ENCODE peak calls at places on chromosome 4, in six cellular contexts. G, T, F, I, E and R are unnamed samples.

GRCh38 chr4:91113130-91113706 is 986.0 kb downstream of the CCSER1 start:
- DNase-seq in G (no peak), T (no peak), F (peak), I (no peak), E (no peak), R (no peak)

GRCh38 chr4:107552306-107552705 is 167.7 kb downstream of the PAPSS1 start:
- DNase-seq in G (no peak), T (no peak), F (no peak), I (no peak), E (no peak), R (no peak)

GRCh38 chr4:98482847-98483806 is 175.3 kb downstream of the TSPAN5 start:
- DNase-seq in G (no peak), T (no peak), F (no peak), I (no peak), E (no peak), R (no peak)

GRCh38 chr4:1479454-1479853 is 73.2 kb upstream of the NKX1-1 start:
- DNase-seq in G (no peak), T (no peak), F (no peak), I (peak), E (no peak), R (peak)

GRCh38 chr4:42083816-42084215 is 68.6 kb downstream of the BEND4 start:
- DNase-seq in G (no peak), T (no peak), F (no peak), I (no peak), E (no peak), R (no peak)

GRCh38 chr4:68651932-68652331 is 18.5 kb downstream of the UGT2B15 start:
- DNase-seq in G (no peak), T (no peak), F (no peak), I (no peak), E (no peak), R (no peak)

GRCh38 chr4:88756149-88756548 is 58.5 kb upstream of the NAP1L5 start:
- DNase-seq in G (no peak), T (no peak), F (no peak), I (no peak), E (no peak), R (no peak)

GRCh38 chr4:26204249-26204825 is 116.5 kb upstream of the RBPJ start:
- DNase-seq in G (no peak), T (no peak), F (no peak), I (peak), E (no peak), R (no peak)

GRCh38 chr4:169723207-169723606 is 34.5 kb downstream of the HPF1 start:
- DNase-seq in G (no peak), T (no peak), F (peak), I (no peak), E (no peak), R (peak)

GRCh38 chr4:95889662-95890061 is 49.8 kb downstream of the PDHA2 start:
- DNase-seq in G (no peak), T (no peak), F (no peak), I (no peak), E (no peak), R (no peak)

GRCh38 chr4:97560009-97560408 is 583.3 kb downstream of the STPG2 start:
- DNase-seq in G (no peak), T (no peak), F (no peak), I (no peak), E (no peak), R (no peak)

GRCh38 chr4:8738471-8738931 is 133.1 kb downstream of the HMX1 start:
- DNase-seq in G (no peak), T (no peak), F (no peak), I (no peak), E (no peak), R (no peak)

GRCh38 chr4:188826393-188826792 is 687.2 kb downstream of the TRIML1 start:
- DNase-seq in G (no peak), T (no peak), F (no peak), I (no peak), E (no peak), R (no peak)

GRCh38 chr4:71366776-71367175 is 28.0 kb downstream of the SLC4A4 start:
- DNase-seq in G (no peak), T (no peak), F (no peak), I (no peak), E (no peak), R (no peak)

GRCh38 chr4:106316773-106317409 is 541 bp downstream of the AIMP1 start:
- DNase-seq in G (no peak), T (no peak), F (no peak), I (no peak), E (no peak), R (no peak)

GRCh38 chr4:88188738-88189417 is 30.4 kb upstream of the ABCG2 start:
- DNase-seq in G (no peak), T (no peak), F (no peak), I (no peak), E (no peak), R (no peak)

GRCh38 chr4:80540349-80540748 is 204.8 kb downstream of the CFAP299 start:
- DNase-seq in G (no peak), T (no peak), F (no peak), I (no peak), E (no peak), R (no peak)

GRCh38 chr4:188841523-188841922 is 702.3 kb downstream of the TRIML1 start:
- DNase-seq in G (no peak), T (no peak), F (no peak), I (no peak), E (no peak), R (no peak)

GRCh38 chr4:74327751-74328150 is 19.5 kb downstream of the EPGN start:
- DNase-seq in G (no peak), T (no peak), F (no peak), I (no peak), E (no peak), R (no peak)

GRCh38 chr4:164595751-164596150 is 158.2 kb upstream of the SMIM31 start:
- DNase-seq in G (no peak), T (no peak), F (no peak), I (no peak), E (no peak), R (no peak)

GRCh38 chr4:143391895-143392294 is 55.2 kb downstream of the GAB1 start:
- DNase-seq in G (no peak), T (no peak), F (no peak), I (no peak), E (no peak), R (no peak)

GRCh38 chr4:78784255-78784654 is 8.1 kb downstream of the BMP2K start:
- DNase-seq in G (no peak), T (no peak), F (no peak), I (no peak), E (no peak), R (no peak)

GRCh38 chr4:112284662-112285411 is 867 bp downstream of the TIFA start:
- DNase-seq in G (no peak), T (peak), F (no peak), I (no peak), E (no peak), R (peak)

GRCh38 chr4:113397114-113397701 is 347.8 kb downstream of the ANK2 start:
- DNase-seq in G (no peak), T (no peak), F (no peak), I (no peak), E (no peak), R (no peak)

GRCh38 chr4:84841435-84841834 is 125.1 kb downstream of the WDFY3 start:
- DNase-seq in G (no peak), T (no peak), F (no peak), I (no peak), E (no peak), R (no peak)

GRCh38 chr4:161894014-161894413 is 269.8 kb downstream of the FSTL5 start:
- DNase-seq in G (no peak), T (no peak), F (no peak), I (no peak), E (no peak), R (no peak)

GRCh38 chr4:176778491-176778890 is 14.2 kb downstream of the VEGFC start:
- DNase-seq in G (no peak), T (no peak), F (peak), I (no peak), E (no peak), R (no peak)

GRCh38 chr4:178672512-178672911 is 1230.3 kb upstream of the AGA start:
- DNase-seq in G (no peak), T (no peak), F (no peak), I (no peak), E (no peak), R (no peak)

GRCh38 chr4:108477527-108478108 is 142.8 kb upstream of the RPL34 start:
- DNase-seq in G (no peak), T (no peak), F (no peak), I (no peak), E (no peak), R (no peak)